ENCODE peak calls at places on chromosome 22, in four cellular contexts. One of them, this sample, is unnamed.

GRCh38 chr22:39264344-39265116 is 19.7 kb upstream of the PDGFB start:
- DNase-seq in Calu3: no peak
- DNase-seq in fibroblast of mammary gland: no peak
- DNase-seq in spleen: no peak
- DNase-seq in this sample: no peak

GRCh38 chr22:44473166-44473565 is 24.9 kb downstream of the RTL6 start:
- DNase-seq in Calu3: no peak
- DNase-seq in fibroblast of mammary gland: no peak
- DNase-seq in spleen: no peak
- DNase-seq in this sample: no peak

GRCh38 chr22:23249506-23250423 is 69.5 kb downstream of the BCR start:
- DNase-seq in Calu3: no peak
- DNase-seq in fibroblast of mammary gland: no peak
- DNase-seq in spleen: no peak
- DNase-seq in this sample: no peak

GRCh38 chr22:38788016-38788415 is 5.9 kb downstream of the DNAL4 start:
- DNase-seq in Calu3: no peak
- DNase-seq in fibroblast of mammary gland: peak
- DNase-seq in spleen: no peak
- DNase-seq in this sample: no peak

GRCh38 chr22:48944433-48944755 is 883.3 kb downstream of the BRD1 start:
- DNase-seq in Calu3: no peak
- DNase-seq in fibroblast of mammary gland: no peak
- DNase-seq in spleen: no peak
- DNase-seq in this sample: no peak

GRCh38 chr22:47408409-47408808 is 646.0 kb downstream of the TBC1D22A start:
- DNase-seq in Calu3: no peak
- DNase-seq in fibroblast of mammary gland: no peak
- DNase-seq in spleen: no peak
- DNase-seq in this sample: no peak

GRCh38 chr22:21624880-21625791 is 4.7 kb downstream of the YDJC start:
- DNase-seq in Calu3: no peak
- DNase-seq in fibroblast of mammary gland: no peak
- DNase-seq in spleen: no peak
- DNase-seq in this sample: no peak

GRCh38 chr22:47616396-47617020 is 854.1 kb downstream of the TBC1D22A start:
- DNase-seq in Calu3: no peak
- DNase-seq in fibroblast of mammary gland: no peak
- DNase-seq in spleen: peak
- DNase-seq in this sample: no peak

GRCh38 chr22:23231471-23232093 is 51.3 kb downstream of the BCR start:
- DNase-seq in Calu3: no peak
- DNase-seq in fibroblast of mammary gland: no peak
- DNase-seq in spleen: peak
- DNase-seq in this sample: no peak

GRCh38 chr22:27576413-27576812 is 225.1 kb downstream of the MN1 start:
- DNase-seq in Calu3: no peak
- DNase-seq in fibroblast of mammary gland: no peak
- DNase-seq in spleen: no peak
- DNase-seq in this sample: no peak

GRCh38 chr22:23098718-23099524 is 28.6 kb downstream of the GNAZ start:
- DNase-seq in Calu3: no peak
- DNase-seq in fibroblast of mammary gland: no peak
- DNase-seq in spleen: no peak
- DNase-seq in this sample: no peak

GRCh38 chr22:44723801-44724200 is 21.8 kb downstream of the PRR5 start:
- DNase-seq in Calu3: no peak
- DNase-seq in fibroblast of mammary gland: peak
- DNase-seq in spleen: no peak
- DNase-seq in this sample: no peak

GRCh38 chr22:25023879-25024278 is 71.4 kb downstream of the KIAA1671 start:
- DNase-seq in Calu3: no peak
- DNase-seq in fibroblast of mammary gland: no peak
- DNase-seq in spleen: no peak
- DNase-seq in this sample: no peak

GRCh38 chr22:23583836-23584235 is 3.7 kb upstream of the IGLL1 start:
- DNase-seq in Calu3: no peak
- DNase-seq in fibroblast of mammary gland: no peak
- DNase-seq in spleen: no peak
- DNase-seq in this sample: no peak

GRCh38 chr22:18024276-18024939 is at the start of gene MICAL3:
- DNase-seq in Calu3: peak
- DNase-seq in fibroblast of mammary gland: peak
- DNase-seq in spleen: peak
- DNase-seq in this sample: peak

GRCh38 chr22:17783317-17783716 is 9.0 kb upstream of the BID start:
- DNase-seq in Calu3: no peak
- DNase-seq in fibroblast of mammary gland: peak
- DNase-seq in spleen: no peak
- DNase-seq in this sample: no peak

GRCh38 chr22:40215266-40215665 is 37.5 kb downstream of the TNRC6B start:
- DNase-seq in Calu3: no peak
- DNase-seq in fibroblast of mammary gland: no peak
- DNase-seq in spleen: no peak
- DNase-seq in this sample: no peak

GRCh38 chr22:25081409-25081824 is 118.2 kb upstream of the CRYBB3 start:
- DNase-seq in Calu3: peak
- DNase-seq in fibroblast of mammary gland: peak
- DNase-seq in spleen: no peak
- DNase-seq in this sample: peak

GRCh38 chr22:23549198-23549595 is 30.9 kb downstream of the IGLL1 start:
- DNase-seq in Calu3: no peak
- DNase-seq in fibroblast of mammary gland: no peak
- DNase-seq in spleen: peak
- DNase-seq in this sample: no peak

GRCh38 chr22:41661088-41661487 is 27.6 kb downstream of the SNU13 start:
- DNase-seq in Calu3: no peak
- DNase-seq in fibroblast of mammary gland: no peak
- DNase-seq in spleen: no peak
- DNase-seq in this sample: no peak

GRCh38 chr22:41664490-41664889 is 24.2 kb downstream of the SNU13 start:
- DNase-seq in Calu3: no peak
- DNase-seq in fibroblast of mammary gland: no peak
- DNase-seq in spleen: no peak
- DNase-seq in this sample: no peak

GRCh38 chr22:41661713-41662112 is 27.0 kb downstream of the SNU13 start:
- DNase-seq in Calu3: no peak
- DNase-seq in fibroblast of mammary gland: no peak
- DNase-seq in spleen: no peak
- DNase-seq in this sample: no peak

GRCh38 chr22:41668971-41669911 is 19.4 kb downstream of the SNU13 start:
- DNase-seq in Calu3: no peak
- DNase-seq in fibroblast of mammary gland: peak
- DNase-seq in spleen: no peak
- DNase-seq in this sample: no peak

DNA sequence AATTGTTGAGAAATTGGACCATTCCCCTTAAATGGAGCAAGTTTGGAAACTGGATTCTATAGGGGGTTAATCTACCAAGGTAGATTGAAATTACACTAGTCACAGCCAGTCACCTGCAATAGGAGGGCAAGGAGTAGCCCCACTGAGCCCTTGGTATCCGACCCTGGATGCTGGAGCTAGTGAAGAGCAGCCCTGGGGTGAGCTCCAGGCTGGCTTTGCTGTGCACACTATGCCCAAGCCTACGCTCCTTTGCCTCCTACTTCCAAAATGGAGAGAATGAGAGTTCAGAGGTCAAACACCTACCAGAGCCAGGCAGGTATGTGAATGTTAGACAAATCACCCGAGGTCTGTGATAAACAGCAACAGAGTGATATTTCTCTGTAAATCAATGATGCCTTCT is 23.7 kb downstream of the SNU13 start:
- DNase-seq in Calu3: no peak
- DNase-seq in fibroblast of mammary gland: no peak
- DNase-seq in spleen: no peak
- DNase-seq in this sample: no peak
- TF ChIP-seq CTCF in Calu3: no peak
- TF ChIP-seq CTCF in fibroblast of mammary gland: no peak
- TF ChIP-seq CTCF in spleen: no peak
- TF ChIP-seq CTCF in this sample: no peak

GRCh38 chr22:26196657-26197056 is 27.4 kb downstream of the SEZ6L start:
- DNase-seq in Calu3: no peak
- DNase-seq in fibroblast of mammary gland: no peak
- DNase-seq in spleen: no peak
- DNase-seq in this sample: no peak

GRCh38 chr22:26194877-26195276 is 25.6 kb downstream of the SEZ6L start:
- DNase-seq in Calu3: no peak
- DNase-seq in fibroblast of mammary gland: no peak
- DNase-seq in spleen: no peak
- DNase-seq in this sample: no peak

GRCh38 chr22:26197427-26197826 is 28.2 kb downstream of the SEZ6L start:
- DNase-seq in Calu3: no peak
- DNase-seq in fibroblast of mammary gland: no peak
- DNase-seq in spleen: no peak
- DNase-seq in this sample: no peak

GRCh38 chr22:26194313-26194712 is 25.1 kb downstream of the SEZ6L start:
- DNase-seq in Calu3: no peak
- DNase-seq in fibroblast of mammary gland: no peak
- DNase-seq in spleen: no peak
- DNase-seq in this sample: no peak

DNA sequence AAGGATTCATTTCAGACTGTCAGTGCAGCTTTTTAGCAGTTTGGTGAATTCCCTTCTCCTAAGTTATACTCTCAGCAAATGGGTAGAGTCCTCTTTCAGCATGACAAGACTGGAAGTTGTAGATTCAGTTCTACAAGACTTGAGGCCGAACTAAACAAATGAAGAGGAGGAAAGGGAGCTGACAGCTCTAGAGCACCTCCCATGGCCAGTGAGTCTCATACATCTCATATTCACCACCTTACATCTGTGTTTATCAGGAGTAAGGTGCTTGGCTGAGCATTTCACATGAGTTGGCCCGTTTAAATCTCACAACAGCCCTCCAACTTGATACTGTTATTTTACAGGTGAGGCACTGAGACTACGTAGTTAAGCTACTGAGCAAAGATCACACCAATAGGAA is 30.4 kb downstream of the SEZ6L start:
- DNase-seq in Calu3: no peak
- DNase-seq in fibroblast of mammary gland: no peak
- DNase-seq in spleen: no peak
- DNase-seq in this sample: no peak
- TF ChIP-seq CTCF in Calu3: no peak
- TF ChIP-seq CTCF in fibroblast of mammary gland: no peak
- TF ChIP-seq CTCF in spleen: no peak
- TF ChIP-seq CTCF in this sample: no peak

DNA sequence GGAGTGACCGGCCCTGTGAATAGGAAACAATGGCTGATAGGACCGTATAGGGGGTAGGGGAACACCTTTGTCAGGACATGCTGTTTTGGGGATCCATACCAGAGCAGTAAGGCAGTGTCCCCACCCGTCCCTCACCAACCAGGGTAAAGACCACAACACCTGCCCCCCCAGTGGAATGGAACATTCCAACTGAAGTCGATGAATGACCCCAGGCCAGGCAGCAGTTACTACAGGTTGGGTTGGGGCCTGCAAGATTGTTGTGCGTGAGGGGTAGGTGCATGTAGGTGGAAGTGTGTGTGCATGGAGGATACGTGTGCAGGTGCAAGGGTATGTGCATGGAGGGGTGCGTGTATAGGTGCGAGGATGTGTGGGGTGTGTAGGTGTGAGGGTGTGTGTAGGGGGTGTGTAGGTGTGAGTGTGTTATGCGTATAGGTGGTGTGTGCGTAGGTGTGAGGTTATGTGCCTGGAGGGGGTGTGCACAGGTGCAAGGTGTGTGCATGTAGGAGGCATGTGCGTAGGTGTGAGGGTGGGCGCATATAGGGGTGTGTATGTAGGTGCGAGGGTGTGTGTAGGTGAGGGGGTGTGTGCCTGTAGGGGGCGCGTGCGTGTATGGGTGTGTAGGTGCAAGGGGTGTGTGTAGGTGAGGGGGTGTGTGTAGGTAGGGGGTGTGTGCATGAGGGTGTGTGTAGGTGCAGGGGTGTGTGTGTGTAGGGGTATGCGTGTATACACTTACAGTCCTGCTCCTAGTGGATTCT is 32.9 kb downstream of the PISD start:
- DNase-seq in Calu3: no peak
- DNase-seq in fibroblast of mammary gland: no peak
- DNase-seq in spleen: peak
- DNase-seq in this sample: no peak
- TF ChIP-seq CTCF in Calu3: peak
- TF ChIP-seq CTCF in fibroblast of mammary gland: no peak
- TF ChIP-seq CTCF in spleen: no peak
- TF ChIP-seq CTCF in this sample: no peak

GRCh38 chr22:30010789-30011405 is 69.4 kb upstream of the HORMAD2 start:
- DNase-seq in Calu3: no peak
- DNase-seq in fibroblast of mammary gland: peak
- DNase-seq in spleen: no peak
- DNase-seq in this sample: no peak
- TF ChIP-seq CTCF in Calu3: no peak
- TF ChIP-seq CTCF in fibroblast of mammary gland: no peak
- TF ChIP-seq CTCF in spleen: no peak
- TF ChIP-seq CTCF in this sample: no peak

DNA sequence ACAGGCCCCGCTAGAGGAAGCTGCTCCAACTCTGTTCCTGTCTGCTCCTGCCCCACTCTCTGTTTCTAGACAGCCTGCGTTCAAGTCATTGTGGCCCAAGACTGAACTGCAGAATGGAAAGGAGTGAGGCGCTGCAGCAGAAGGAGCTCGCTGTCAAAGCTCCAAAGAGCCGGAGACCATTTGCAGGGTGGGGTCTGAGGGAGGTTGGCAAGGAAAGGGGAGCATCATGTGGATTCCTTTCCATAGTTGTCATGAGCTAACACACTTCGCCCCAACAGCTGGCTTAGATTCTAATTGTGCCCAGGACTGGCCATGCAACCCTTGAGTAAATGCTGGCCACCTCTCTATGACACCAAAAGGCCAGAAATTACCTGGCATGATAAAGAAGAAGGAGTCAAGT is 18.7 kb downstream of the APOL4 start:
- DNase-seq in Calu3: no peak
- DNase-seq in fibroblast of mammary gland: no peak
- DNase-seq in spleen: no peak
- DNase-seq in this sample: no peak
- TF ChIP-seq CTCF in Calu3: no peak
- TF ChIP-seq CTCF in fibroblast of mammary gland: no peak
- TF ChIP-seq CTCF in spleen: no peak
- TF ChIP-seq CTCF in this sample: no peak